ENCODE peak calls at places on chromosomes 4 and X, in nine cellular contexts. One of them, this sample, is unnamed.

GRCh38 chrX:67334323-67334722 is 209.5 kb upstream of the AR start:
- DNase-seq in esophagus squamous epithelium: no peak
- DNase-seq in thyroid gland: no peak
- DNase-seq in lower leg skin: no peak
- DNase-seq in sigmoid colon: no peak
- DNase-seq in heart left ventricle: no peak
- DNase-seq in Peyer's patch: no peak
- DNase-seq in H54: no peak
- DNase-seq in IMR-90: no peak
- DNase-seq in this sample: no peak

GRCh38 chr4:128686032-128686465 is 123.5 kb upstream of the JADE1 start:
- DNase-seq in thyroid gland: no peak
- DNase-seq in esophagus squamous epithelium: no peak
- DNase-seq in lower leg skin: no peak
- DNase-seq in sigmoid colon: no peak
- DNase-seq in H54: no peak
- DNase-seq in IMR-90: peak; percentile 18
- DNase-seq in Peyer's patch: no peak
- DNase-seq in heart left ventricle: no peak
- DNase-seq in this sample: peak; percentile 41

GRCh38 chr4:72690782-72691181 is 121.8 kb upstream of the ADAMTS3 start:
- DNase-seq in lower leg skin: no peak
- DNase-seq in heart left ventricle: no peak
- DNase-seq in Peyer's patch: no peak
- DNase-seq in H54: no peak
- DNase-seq in sigmoid colon: no peak
- DNase-seq in IMR-90: no peak
- DNase-seq in esophagus squamous epithelium: no peak
- DNase-seq in thyroid gland: no peak
- DNase-seq in this sample: no peak

GRCh38 chrX:80876877-80877276 is 67.2 kb upstream of the BRWD3 start:
- DNase-seq in heart left ventricle: no peak
- DNase-seq in sigmoid colon: no peak
- DNase-seq in Peyer's patch: no peak
- DNase-seq in lower leg skin: no peak
- DNase-seq in thyroid gland: no peak
- DNase-seq in IMR-90: peak; percentile 44
- DNase-seq in H54: no peak
- DNase-seq in esophagus squamous epithelium: no peak
- DNase-seq in this sample: peak; percentile 28

GRCh38 chr4:20421586-20421985 is 169.9 kb downstream of the SLIT2 start:
- DNase-seq in Peyer's patch: no peak
- DNase-seq in IMR-90: peak; percentile 31
- DNase-seq in thyroid gland: no peak
- DNase-seq in H54: no peak
- DNase-seq in lower leg skin: no peak
- DNase-seq in sigmoid colon: no peak
- DNase-seq in esophagus squamous epithelium: no peak
- DNase-seq in heart left ventricle: no peak
- DNase-seq in this sample: no peak

GRCh38 chr4:150286656-150287055 is 208.4 kb downstream of the DCLK2 start:
- DNase-seq in IMR-90: no peak
- DNase-seq in sigmoid colon: no peak
- DNase-seq in Peyer's patch: no peak
- DNase-seq in H54: no peak
- DNase-seq in esophagus squamous epithelium: no peak
- DNase-seq in thyroid gland: no peak
- DNase-seq in lower leg skin: no peak
- DNase-seq in heart left ventricle: no peak
- DNase-seq in this sample: no peak

GRCh38 chrX:21812628-21813027 is 26.8 kb upstream of the MBTPS2 start:
- DNase-seq in heart left ventricle: no peak
- DNase-seq in Peyer's patch: no peak
- DNase-seq in sigmoid colon: no peak
- DNase-seq in thyroid gland: no peak
- DNase-seq in IMR-90: no peak
- DNase-seq in lower leg skin: no peak
- DNase-seq in esophagus squamous epithelium: no peak
- DNase-seq in H54: no peak
- DNase-seq in this sample: no peak

GRCh38 chrX:144335402-144335801 is 451.5 kb downstream of the UBE2NL start:
- DNase-seq in IMR-90: no peak
- DNase-seq in sigmoid colon: no peak
- DNase-seq in lower leg skin: no peak
- DNase-seq in Peyer's patch: no peak
- DNase-seq in H54: no peak
- DNase-seq in esophagus squamous epithelium: no peak
- DNase-seq in thyroid gland: no peak
- DNase-seq in heart left ventricle: no peak
- DNase-seq in this sample: no peak

GRCh38 chr4:106864231-106864630 is 171.9 kb downstream of the DKK2 start:
- DNase-seq in Peyer's patch: no peak
- DNase-seq in H54: no peak
- DNase-seq in lower leg skin: no peak
- DNase-seq in IMR-90: no peak
- DNase-seq in heart left ventricle: no peak
- DNase-seq in thyroid gland: peak; percentile 0
- DNase-seq in esophagus squamous epithelium: no peak
- DNase-seq in sigmoid colon: no peak
- DNase-seq in this sample: no peak

GRCh38 chr4:42348247-42348646 is 49.0 kb upstream of the SHISA3 start:
- DNase-seq in IMR-90: no peak
- DNase-seq in thyroid gland: no peak
- DNase-seq in Peyer's patch: no peak
- DNase-seq in lower leg skin: no peak
- DNase-seq in H54: no peak
- DNase-seq in sigmoid colon: no peak
- DNase-seq in esophagus squamous epithelium: no peak
- DNase-seq in heart left ventricle: no peak
- DNase-seq in this sample: peak; percentile 82

GRCh38 chr4:125682730-125683129 is 368.0 kb downstream of the FAT4 start:
- DNase-seq in esophagus squamous epithelium: no peak
- DNase-seq in heart left ventricle: no peak
- DNase-seq in thyroid gland: no peak
- DNase-seq in IMR-90: no peak
- DNase-seq in lower leg skin: no peak
- DNase-seq in Peyer's patch: no peak
- DNase-seq in sigmoid colon: no peak
- DNase-seq in H54: no peak
- DNase-seq in this sample: no peak

GRCh38 chr4:122894802-122895201 is 27.6 kb downstream of the NUDT6 start:
- DNase-seq in H54: no peak
- DNase-seq in lower leg skin: no peak
- DNase-seq in IMR-90: no peak
- DNase-seq in heart left ventricle: no peak
- DNase-seq in Peyer's patch: no peak
- DNase-seq in sigmoid colon: no peak
- DNase-seq in esophagus squamous epithelium: no peak
- DNase-seq in thyroid gland: no peak
- DNase-seq in this sample: no peak

GRCh38 chr4:89072921-89073320 is 15.9 kb upstream of the FAM13A start:
- DNase-seq in lower leg skin: no peak
- DNase-seq in heart left ventricle: no peak
- DNase-seq in thyroid gland: peak; percentile 12
- DNase-seq in sigmoid colon: no peak
- DNase-seq in H54: no peak
- DNase-seq in IMR-90: no peak
- DNase-seq in Peyer's patch: no peak
- DNase-seq in esophagus squamous epithelium: no peak
- DNase-seq in this sample: no peak

GRCh38 chr4:148293571-148293970 is 148.6 kb downstream of the NR3C2 start:
- DNase-seq in sigmoid colon: no peak
- DNase-seq in esophagus squamous epithelium: no peak
- DNase-seq in heart left ventricle: no peak
- DNase-seq in Peyer's patch: no peak
- DNase-seq in H54: no peak
- DNase-seq in IMR-90: no peak
- DNase-seq in thyroid gland: no peak
- DNase-seq in lower leg skin: no peak
- DNase-seq in this sample: no peak

GRCh38 chr4:16082424-16083216 is 1.2 kb downstream of the PROM1 start:
- DNase-seq in lower leg skin: no peak
- DNase-seq in thyroid gland: peak; percentile 71
- DNase-seq in sigmoid colon: no peak
- DNase-seq in IMR-90: no peak
- DNase-seq in Peyer's patch: peak; percentile 71
- DNase-seq in heart left ventricle: peak; percentile 77
- DNase-seq in esophagus squamous epithelium: no peak
- DNase-seq in H54: no peak
- DNase-seq in this sample: no peak

GRCh38 chr4:104425003-104425402 is 69.7 kb downstream of the CXXC4 start:
- DNase-seq in sigmoid colon: no peak
- DNase-seq in esophagus squamous epithelium: no peak
- DNase-seq in thyroid gland: peak; percentile 1
- DNase-seq in lower leg skin: no peak
- DNase-seq in Peyer's patch: no peak
- DNase-seq in heart left ventricle: no peak
- DNase-seq in H54: no peak
- DNase-seq in IMR-90: no peak
- DNase-seq in this sample: no peak

GRCh38 chr4:183118585-183118984 is 19.5 kb downstream of the WWC2 start:
- DNase-seq in IMR-90: peak; percentile 87
- DNase-seq in H54: peak; percentile 32
- DNase-seq in heart left ventricle: no peak
- DNase-seq in Peyer's patch: no peak
- DNase-seq in thyroid gland: peak; percentile 46
- DNase-seq in esophagus squamous epithelium: no peak
- DNase-seq in sigmoid colon: no peak
- DNase-seq in lower leg skin: no peak
- DNase-seq in this sample: no peak

GRCh38 chr4:172809319-172809718 is 359.3 kb upstream of the GALNT7 start:
- DNase-seq in IMR-90: no peak
- DNase-seq in heart left ventricle: no peak
- DNase-seq in Peyer's patch: no peak
- DNase-seq in H54: no peak
- DNase-seq in lower leg skin: no peak
- DNase-seq in esophagus squamous epithelium: no peak
- DNase-seq in sigmoid colon: no peak
- DNase-seq in thyroid gland: no peak
- DNase-seq in this sample: no peak

GRCh38 chr4:4627111-4627510 is 85.3 kb upstream of the STX18 start:
- DNase-seq in thyroid gland: no peak
- DNase-seq in H54: no peak
- DNase-seq in IMR-90: no peak
- DNase-seq in heart left ventricle: no peak
- DNase-seq in lower leg skin: no peak
- DNase-seq in sigmoid colon: no peak
- DNase-seq in esophagus squamous epithelium: no peak
- DNase-seq in Peyer's patch: no peak
- DNase-seq in this sample: no peak

GRCh38 chrX:10051866-10052265 is 84.7 kb downstream of the CLDN34 start:
- DNase-seq in heart left ventricle: no peak
- DNase-seq in thyroid gland: no peak
- DNase-seq in lower leg skin: no peak
- DNase-seq in esophagus squamous epithelium: no peak
- DNase-seq in Peyer's patch: no peak
- DNase-seq in H54: no peak
- DNase-seq in IMR-90: no peak
- DNase-seq in sigmoid colon: no peak
- DNase-seq in this sample: peak; percentile 2

GRCh38 chr4:176818531-176818930 is 25.8 kb upstream of the VEGFC start:
- DNase-seq in thyroid gland: no peak
- DNase-seq in lower leg skin: no peak
- DNase-seq in IMR-90: peak; percentile 22
- DNase-seq in sigmoid colon: no peak
- DNase-seq in heart left ventricle: no peak
- DNase-seq in H54: no peak
- DNase-seq in Peyer's patch: no peak
- DNase-seq in esophagus squamous epithelium: no peak
- DNase-seq in this sample: no peak

GRCh38 chr4:142347241-142347640 is 498.9 kb downstream of the INPP4B start:
- DNase-seq in lower leg skin: no peak
- DNase-seq in Peyer's patch: no peak
- DNase-seq in esophagus squamous epithelium: no peak
- DNase-seq in thyroid gland: no peak
- DNase-seq in H54: no peak
- DNase-seq in heart left ventricle: no peak
- DNase-seq in sigmoid colon: no peak
- DNase-seq in IMR-90: peak; percentile 62
- DNase-seq in this sample: peak; percentile 79

DNA sequence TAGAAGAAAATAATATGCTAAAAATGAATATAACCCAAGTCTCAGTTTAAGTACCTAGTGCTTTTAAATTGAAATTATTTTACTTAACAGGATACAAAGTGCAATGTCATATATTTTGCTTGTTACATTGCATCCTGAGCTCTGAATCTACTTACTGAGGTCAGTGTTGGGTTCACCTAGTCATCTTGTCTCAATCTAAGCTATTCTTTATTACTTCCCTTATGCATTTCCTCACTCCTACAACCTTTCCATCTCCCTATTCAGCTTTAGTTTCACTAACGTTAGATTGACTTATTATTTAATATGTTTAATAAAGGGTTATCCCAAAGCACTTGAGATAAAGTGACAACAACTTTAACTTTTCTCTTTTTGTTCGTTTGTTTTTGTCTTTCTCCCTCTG is 483.7 kb downstream of the FSTL5 start:
- DNase-seq in sigmoid colon: no peak
- DNase-seq in esophagus squamous epithelium: no peak
- DNase-seq in Peyer's patch: no peak
- DNase-seq in IMR-90: no peak
- DNase-seq in thyroid gland: no peak
- DNase-seq in H54: no peak
- DNase-seq in heart left ventricle: no peak
- DNase-seq in lower leg skin: no peak
- DNase-seq in this sample: no peak
- TF ChIP-seq POLR2A in sigmoid colon: no peak
- TF ChIP-seq POLR2A in esophagus squamous epithelium: no peak
- TF ChIP-seq POLR2A in Peyer's patch: no peak
- TF ChIP-seq POLR2A in IMR-90: no peak
- TF ChIP-seq POLR2A in thyroid gland: no peak
- TF ChIP-seq POLR2A in H54: no peak
- TF ChIP-seq POLR2A in heart left ventricle: no peak
- TF ChIP-seq POLR2A in lower leg skin: no peak
- TF ChIP-seq POLR2A in this sample: no peak

GRCh38 chr4:30821891-30822612 is 101.9 kb downstream of the PCDH7 start:
- DNase-seq in esophagus squamous epithelium: no peak
- DNase-seq in heart left ventricle: no peak
- DNase-seq in thyroid gland: no peak
- DNase-seq in sigmoid colon: no peak
- DNase-seq in Peyer's patch: no peak
- DNase-seq in H54: peak; percentile 10
- DNase-seq in IMR-90: peak; percentile 72
- DNase-seq in lower leg skin: no peak
- DNase-seq in this sample: no peak
- TF ChIP-seq POLR2A in esophagus squamous epithelium: no peak
- TF ChIP-seq POLR2A in heart left ventricle: no peak
- TF ChIP-seq POLR2A in thyroid gland: no peak
- TF ChIP-seq POLR2A in sigmoid colon: no peak
- TF ChIP-seq POLR2A in Peyer's patch: no peak
- TF ChIP-seq POLR2A in H54: no peak
- TF ChIP-seq POLR2A in IMR-90: no peak
- TF ChIP-seq POLR2A in lower leg skin: no peak
- TF ChIP-seq POLR2A in this sample: no peak

GRCh38 chrX:112866175-112866574 is 25.5 kb upstream of the AMOT start:
- DNase-seq in esophagus squamous epithelium: no peak
- DNase-seq in IMR-90: peak; percentile 52
- DNase-seq in Peyer's patch: no peak
- DNase-seq in heart left ventricle: no peak
- DNase-seq in thyroid gland: no peak
- DNase-seq in H54: no peak
- DNase-seq in sigmoid colon: no peak
- DNase-seq in lower leg skin: no peak
- DNase-seq in this sample: no peak
- TF ChIP-seq POLR2A in esophagus squamous epithelium: no peak
- TF ChIP-seq POLR2A in IMR-90: no peak
- TF ChIP-seq POLR2A in Peyer's patch: no peak
- TF ChIP-seq POLR2A in heart left ventricle: no peak
- TF ChIP-seq POLR2A in thyroid gland: no peak
- TF ChIP-seq POLR2A in H54: no peak
- TF ChIP-seq POLR2A in sigmoid colon: no peak
- TF ChIP-seq POLR2A in lower leg skin: no peak
- TF ChIP-seq POLR2A in this sample: no peak

GRCh38 chrX:53441531-53442321 is 7.6 kb upstream of the HSD17B10 start:
- DNase-seq in esophagus squamous epithelium: peak; percentile 10
- DNase-seq in H54: peak; percentile 52
- DNase-seq in Peyer's patch: peak; percentile 85
- DNase-seq in heart left ventricle: peak; percentile 90
- DNase-seq in IMR-90: peak; percentile 49
- DNase-seq in lower leg skin: peak; percentile 34
- DNase-seq in thyroid gland: peak; percentile 73
- DNase-seq in sigmoid colon: peak; percentile 91
- DNase-seq in this sample: peak; percentile 89
- TF ChIP-seq POLR2A in esophagus squamous epithelium: no peak
- TF ChIP-seq POLR2A in H54: no peak
- TF ChIP-seq POLR2A in Peyer's patch: peak; percentile 34
- TF ChIP-seq POLR2A in heart left ventricle: peak; percentile 40
- TF ChIP-seq POLR2A in IMR-90: no peak
- TF ChIP-seq POLR2A in lower leg skin: no peak
- TF ChIP-seq POLR2A in thyroid gland: no peak
- TF ChIP-seq POLR2A in sigmoid colon: no peak
- TF ChIP-seq POLR2A in this sample: peak; percentile 68

This sample was measured in erythroblast.